ENCODE peak calls at places on chromosomes 11 and 22, in five cellular contexts. C, R, Q, U and A are unnamed samples.

GRCh38 chr11:45885274-45885920 is at the start of gene MAPK8IP1:
- DNase-seq in C (peak; percentile 26), R (peak; percentile 59), Q (no peak), U (peak; percentile 75), A (peak; percentile 31)

GRCh38 chr22:37681556-37682049 is 4.5 kb upstream of the NOL12 start:
- DNase-seq in C (peak; percentile 66), R (peak; percentile 76), Q (no peak), U (peak; percentile 77), A (peak; percentile 46)

GRCh38 chr22:29266564-29267461 is 968 bp downstream of the RHBDD3 start:
- DNase-seq in C (peak; percentile 15), R (no peak), Q (no peak), U (no peak), A (no peak)

GRCh38 chr22:44668190-44668885 is 33.7 kb upstream of the PRR5 start:
- DNase-seq in C (no peak), R (no peak), Q (no peak), U (no peak), A (peak; percentile 60)

GRCh38 chr22:37742374-37743092 is 45.7 kb downstream of the TRIOBP start:
- DNase-seq in C (no peak), R (peak; percentile 22), Q (no peak), U (no peak), A (no peak)

GRCh38 chr22:36453266-36453607 is 28.2 kb downstream of the TXN2 start:
- DNase-seq in C (peak; percentile 67), R (no peak), Q (no peak), U (no peak), A (no peak)

GRCh38 chr11:31045335-31045734 is 324.2 kb downstream of the DCDC1 start:
- DNase-seq in C (no peak), R (no peak), Q (no peak), U (no peak), A (no peak)

GRCh38 chr22:35328472-35328885 is 28.8 kb downstream of the TOM1 start:
- DNase-seq in C (no peak), R (no peak), Q (no peak), U (no peak), A (no peak)

GRCh38 chr11:79206951-79207350 is 233.9 kb downstream of the TENM4 start:
- DNase-seq in C (no peak), R (no peak), Q (no peak), U (no peak), A (no peak)

GRCh38 chr11:66081505-66081904 is 11.4 kb downstream of the PACS1 start:
- DNase-seq in C (peak; percentile 91), R (peak; percentile 63), Q (no peak), U (peak; percentile 81), A (peak; percentile 70)

GRCh38 chr11:9225748-9226298 is 39.3 kb downstream of the DENND5A start:
- DNase-seq in C (no peak), R (no peak), Q (no peak), U (no peak), A (no peak)

GRCh38 chr11:112270551-112271180 is 10.0 kb upstream of the PLET1 start:
- DNase-seq in C (no peak), R (no peak), Q (no peak), U (no peak), A (no peak)

GRCh38 chr22:36285545-36285944 is 32.6 kb downstream of the APOL1 start:
- DNase-seq in C (no peak), R (no peak), Q (no peak), U (no peak), A (no peak)

GRCh38 chr22:32649515-32650200 is 151.8 kb upstream of the TIMP3 start:
- DNase-seq in C (no peak), R (no peak), Q (no peak), U (no peak), A (no peak)

GRCh38 chr22:30351226-30351625 is 5.5 kb downstream of the SF3A1 start:
- DNase-seq in C (no peak), R (no peak), Q (no peak), U (no peak), A (no peak)

GRCh38 chr11:24496728-24497396 is at the start of gene LUZP2:
- DNase-seq in C (no peak), R (peak; percentile 16), Q (peak; percentile 22), U (no peak), A (no peak)

GRCh38 chr11:132632641-132633124 is 899.6 kb downstream of the OPCML start:
- DNase-seq in C (no peak), R (no peak), Q (peak; percentile 20), U (no peak), A (no peak)

GRCh38 chr22:31950226-31950625 is 5.9 kb downstream of the YWHAH start:
- DNase-seq in C (no peak), R (no peak), Q (no peak), U (no peak), A (no peak)

GRCh38 chr22:44587004-44587793 is 89.2 kb upstream of the RTL6 start:
- DNase-seq in C (no peak), R (no peak), Q (no peak), U (peak; percentile 9), A (no peak)

GRCh38 chr11:1889941-1890855 is 1.5 kb downstream of the PRR33 start:
- DNase-seq in C (no peak), R (no peak), Q (no peak), U (no peak), A (no peak)

GRCh38 chr11:61834278-61835004 is 6.3 kb downstream of the FADS2 start:
- DNase-seq in C (peak; percentile 22), R (peak; percentile 67), Q (no peak), U (peak; percentile 93), A (no peak)

GRCh38 chr11:107741044-107741823 is 29.4 kb upstream of the SLN start:
- DNase-seq in C (no peak), R (no peak), Q (no peak), U (no peak), A (no peak)

GRCh38 chr11:105265859-105266258 is 126.3 kb upstream of the CARD18 start:
- DNase-seq in C (no peak), R (no peak), Q (no peak), U (no peak), A (no peak)

GRCh38 chr11:72652871-72653615 is 21.2 kb downstream of the PDE2A start:
- DNase-seq in C (no peak), R (no peak), Q (no peak), U (peak; percentile 38), A (no peak)

GRCh38 chr11:134497586-134497985 is 85.5 kb upstream of the B3GAT1 start:
- DNase-seq in C (peak; percentile 3), R (no peak), Q (no peak), U (no peak), A (no peak)

GRCh38 chr22:28989912-28990311 is 71.7 kb downstream of the C22orf31 start:
- DNase-seq in C (no peak), R (no peak), Q (no peak), U (no peak), A (no peak)

GRCh38 chr22:20216863-20217499 is 51.1 kb downstream of the RTN4R start:
- DNase-seq in C (no peak), R (no peak), Q (no peak), U (no peak), A (no peak)

GRCh38 chr11:59668950-59669610 is at the start of gene PATL1:
- DNase-seq in C (peak; percentile 99), R (peak; percentile 100), Q (peak; percentile 98), U (peak; percentile 99), A (peak; percentile 98)

GRCh38 chr22:43859621-43860020 is 2.7 kb downstream of the SULT4A1 start:
- DNase-seq in C (no peak), R (no peak), Q (no peak), U (no peak), A (no peak)

GRCh38 chr11:82004537-82005213 is 729.0 kb downstream of the FAM181B start:
- DNase-seq in C (no peak), R (no peak), Q (no peak), U (no peak), A (no peak)

GRCh38 chr11:73729594-73730206 is 31.2 kb downstream of the RAB6A start:
- DNase-seq in C (no peak), R (no peak), Q (no peak), U (no peak), A (no peak)

DNA sequence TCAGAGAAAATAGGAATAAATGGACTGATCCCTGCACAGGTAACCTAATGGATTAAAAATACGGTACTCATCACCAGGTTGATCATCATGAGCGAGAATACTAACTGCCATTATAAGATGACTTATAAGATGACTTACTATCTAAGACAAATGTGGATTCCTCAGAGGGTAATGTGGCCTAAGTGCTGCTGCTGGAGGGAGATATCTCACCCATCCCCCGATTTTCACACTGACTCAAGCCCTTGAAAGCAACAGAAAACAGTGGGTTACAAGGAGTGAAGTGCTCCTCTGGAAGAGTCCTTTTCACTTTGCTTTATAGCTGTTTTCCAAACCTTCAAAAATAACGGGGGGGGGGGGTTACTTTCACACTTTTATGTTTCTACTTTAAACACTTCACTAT is 920 bp downstream of the TMEM218 start:
- DNase-seq in C (no peak), R (no peak), Q (no peak), U (no peak), A (no peak)
- H3K4me3 ChIP-seq in C (peak overlapping the region; percentile 87), R (peak overlapping the region; percentile 89), Q (peak overlapping the region; percentile 95), U (no peak overlapping the region), A (peak overlapping the region; percentile 77)

GRCh38 chr11:120410622-120411380 is 74.6 kb downstream of the ARHGEF12 start:
- DNase-seq in C (no peak), R (no peak), Q (no peak), U (no peak), A (no peak)

GRCh38 chr11:120409655-120410054 is 73.4 kb downstream of the ARHGEF12 start:
- DNase-seq in C (no peak), R (no peak), Q (no peak), U (no peak), A (no peak)

GRCh38 chr11:120413480-120413879 is 77.3 kb downstream of the ARHGEF12 start:
- DNase-seq in C (no peak), R (no peak), Q (no peak), U (no peak), A (no peak)
- H3K27ac ChIP-seq in C (no peak overlapping the region), R (no peak overlapping the region), Q (no peak overlapping the region), U (no peak overlapping the region), A (no peak overlapping the region)

GRCh38 chr22:50600541-50600940 is at the start of gene MAPK8IP2:
- DNase-seq in C (no peak), R (no peak), Q (no peak), U (no peak), A (no peak)

GRCh38 chr22:50602338-50602700 is 1.7 kb downstream of the MAPK8IP2 start:
- DNase-seq in C (no peak), R (no peak), Q (no peak), U (no peak), A (no peak)

GRCh38 chr22:50601669-50602337 is 1.2 kb downstream of the MAPK8IP2 start:
- DNase-seq in C (no peak), R (no peak), Q (no peak), U (no peak), A (no peak)

GRCh38 chr22:50600967-50601668 is 525 bp downstream of the MAPK8IP2 start:
- DNase-seq in C (no peak), R (no peak), Q (no peak), U (no peak), A (no peak)

GRCh38 chr22:50599816-50600454 is 658 bp upstream of the MAPK8IP2 start:
- DNase-seq in C (no peak), R (peak; percentile 71), Q (no peak), U (peak; percentile 45), A (peak; percentile 37)
- H3K4me3 ChIP-seq in C (peak overlapping the region; percentile 59), R (peak overlapping the region; percentile 21), Q (peak overlapping the region; percentile 59), U (no peak overlapping the region), A (no peak overlapping the region)

DNA sequence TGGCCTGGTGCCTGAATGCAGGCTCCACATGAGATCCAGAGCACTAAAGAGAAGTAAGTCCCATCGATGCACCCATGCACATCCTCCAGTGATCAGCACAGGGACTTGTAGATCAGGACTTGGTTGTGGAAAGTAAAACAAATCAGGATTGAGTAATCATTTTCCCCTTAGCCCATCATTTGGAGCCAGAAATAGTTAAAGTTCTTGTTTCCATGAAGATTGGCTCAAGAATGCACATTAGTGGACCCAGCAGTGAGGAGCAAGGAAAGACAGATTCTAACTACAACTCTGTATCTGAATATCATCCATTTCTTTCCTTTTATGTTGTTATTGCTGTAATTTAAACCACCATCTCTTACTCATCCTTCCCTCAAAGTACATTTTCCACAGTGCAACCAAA is 19.1 kb downstream of the CCDC83 start:
- DNase-seq in C (no peak), R (no peak), Q (no peak), U (no peak), A (no peak)
- H3K27ac ChIP-seq in C (no peak overlapping the region), R (no peak overlapping the region), Q (no peak overlapping the region), U (no peak overlapping the region), A (no peak overlapping the region)